ENCODE peak calls at places on chromosomes 3 and 15, in four cellular contexts. B is AML-193, F is globus pallidus, R is psoas muscle. L is an unnamed sample.

GRCh38 chr15:84398763-84399701 is 163.5 kb downstream of the GOLGA6L4 start:
- DNase-seq in R (no peak), B (no peak), F (no peak), L (no peak)

GRCh38 chr15:58932791-58933310 is 628 bp downstream of the SLTM start:
- DNase-seq in R (no peak), B (peak), F (peak), L (peak)

GRCh38 chr3:127406309-127407025 is 118.6 kb upstream of the PRR20G start:
- DNase-seq in R (no peak), F (no peak), B (no peak), L (peak)

GRCh38 chr3:32934150-32934742 is 17.2 kb upstream of the CCR4 start:
- DNase-seq in B (peak), F (no peak), R (no peak), L (peak)

GRCh38 chr3:127954642-127955041 is 39.6 kb downstream of the KBTBD12 start:
- DNase-seq in R (peak), F (peak), B (no peak), L (no peak)

GRCh38 chr15:101014276-101014675 is 95.1 kb downstream of the LRRK1 start:
- DNase-seq in R (no peak), F (no peak), B (no peak), L (no peak)

GRCh38 chr15:68271854-68272471 is 5.6 kb upstream of the FEM1B start:
- DNase-seq in R (peak), B (no peak), F (peak), L (no peak)

GRCh38 chr15:68375716-68376220 is 56.2 kb downstream of the ITGA11 start:
- DNase-seq in R (no peak), F (no peak), B (no peak), L (no peak)

GRCh38 chr15:51759557-51760070 is 8.2 kb downstream of the TMOD2 start:
- DNase-seq in B (peak), F (peak), R (no peak), L (peak)

GRCh38 chr3:53776494-53777101 is 69.6 kb downstream of the CHDH start:
- DNase-seq in F (no peak), R (no peak), B (no peak), L (no peak)

GRCh38 chr3:2883292-2883691 is 226.9 kb downstream of the IL5RA start:
- DNase-seq in F (no peak), R (no peak), B (no peak), L (no peak)

GRCh38 chr15:76973362-76973743 is 21.6 kb upstream of the PSTPIP1 start:
- DNase-seq in F (peak), B (peak), R (no peak), L (peak)

GRCh38 chr3:58336135-58336882 is 3.6 kb downstream of the PXK start:
- DNase-seq in B (no peak), R (no peak), F (no peak), L (no peak)